ENCODE peak calls at places on chromosome 1, in nine cellular contexts. T, A, K, P, C, I, J, Q and N are unnamed samples. For H3K4me1, the result is how much of the 10 kb centered on the place peaks cover.

GRCh38 chr1:225881081-225882007 is 836 bp downstream of the TMEM63A start:
- DNase-seq in I (peak), P (peak), C (peak), K (peak), A (peak), J (peak), T (peak), Q (peak), N (no peak)

GRCh38 chr1:60898987-60899386 is 183.4 kb upstream of the NFIA start:
- DNase-seq in J (no peak), I (no peak), K (no peak), Q (no peak), T (no peak), A (no peak), C (no peak), P (no peak), N (no peak)

GRCh38 chr1:175757381-175758015 is 14.1 kb upstream of the TNR start:
- DNase-seq in J (no peak), C (no peak), I (peak), A (no peak), T (peak), P (no peak), Q (no peak), K (no peak), N (no peak)

GRCh38 chr1:55040083-55040952 is 970 bp downstream of the PCSK9 start:
- DNase-seq in J (no peak), A (no peak), Q (no peak), P (peak), C (no peak), T (peak), K (no peak), I (no peak), N (no peak)

GRCh38 chr1:6962956-6963915 is 178.0 kb downstream of the CAMTA1 start:
- DNase-seq in J (no peak), T (peak), C (peak), A (peak), K (peak), I (no peak), P (peak), Q (peak), N (no peak)

GRCh38 chr1:67648582-67649326 is 36.2 kb upstream of the GADD45A start:
- DNase-seq in T (no peak), C (no peak), Q (no peak), P (no peak), K (no peak), I (no peak), A (no peak), J (no peak), N (no peak)

GRCh38 chr1:222382171-222382570 is 165.7 kb downstream of the HHIPL2 start:
- DNase-seq in A (no peak), I (no peak), Q (no peak), K (no peak), J (no peak), T (no peak), C (no peak), P (no peak), N (no peak)

GRCh38 chr1:223531742-223532341 is 133.7 kb downstream of the CAPN8 start:
- DNase-seq in K (no peak), C (peak), I (peak), A (peak), Q (peak), J (peak), P (peak), T (peak), N (no peak)

GRCh38 chr1:235054466-235054865 is 74.2 kb downstream of the TOMM20 start:
- DNase-seq in T (no peak), I (no peak), K (no peak), P (no peak), J (no peak), Q (no peak), C (no peak), A (no peak), N (no peak)

GRCh38 chr1:91166106-91166712 is 144.4 kb upstream of the ZNF644 start:
- DNase-seq in T (peak), C (peak), I (peak), P (peak), J (no peak), A (no peak), Q (peak), K (no peak), N (no peak)

GRCh38 chr1:248196965-248197364 is at the start of gene OR2M3:
- DNase-seq in C (no peak), A (no peak), P (no peak), T (no peak), Q (no peak), I (no peak), K (no peak), J (no peak), N (no peak)

GRCh38 chr1:147072371-147073061 is 99.8 kb downstream of the PRKAB2 start:
- DNase-seq in A (no peak), K (no peak), P (peak), I (no peak), J (no peak), C (no peak), T (no peak), Q (no peak), N (no peak)

GRCh38 chr1:198880818-198881597 is 242.2 kb downstream of the PTPRC start:
- DNase-seq in Q (no peak), C (no peak), P (peak), J (no peak), I (peak), A (no peak), K (no peak), T (no peak), N (no peak)
- H3K4me3 ChIP-seq in Q (no peak), C (no peak), P (no peak), J (no peak), I (no peak), A (no peak), K (no peak), T (no peak), N (no peak)

GRCh38 chr1:111213412-111213811 is 13.0 kb upstream of the DENND2D start:
- DNase-seq in P (no peak), A (no peak), Q (peak), K (no peak), J (no peak), C (no peak), I (no peak), T (no peak), N (no peak)
- H3K27ac ChIP-seq in P (no peak), A (no peak), Q (no peak), K (no peak), J (no peak), C (no peak), I (no peak), T (no peak), N (no peak)

GRCh38 chr1:19390166-19390850 is 78.2 kb downstream of the SLC66A1 start:
- DNase-seq in P (no peak), Q (no peak), T (no peak), C (no peak), A (peak), I (no peak), K (no peak), J (no peak), N (no peak)
- H3K4me1 ChIP-seq in P (under half), Q (half or more), T (under half), C (half or more), A (under half), I (under half), K (under half), J (under half), N (half or more)

DNA sequence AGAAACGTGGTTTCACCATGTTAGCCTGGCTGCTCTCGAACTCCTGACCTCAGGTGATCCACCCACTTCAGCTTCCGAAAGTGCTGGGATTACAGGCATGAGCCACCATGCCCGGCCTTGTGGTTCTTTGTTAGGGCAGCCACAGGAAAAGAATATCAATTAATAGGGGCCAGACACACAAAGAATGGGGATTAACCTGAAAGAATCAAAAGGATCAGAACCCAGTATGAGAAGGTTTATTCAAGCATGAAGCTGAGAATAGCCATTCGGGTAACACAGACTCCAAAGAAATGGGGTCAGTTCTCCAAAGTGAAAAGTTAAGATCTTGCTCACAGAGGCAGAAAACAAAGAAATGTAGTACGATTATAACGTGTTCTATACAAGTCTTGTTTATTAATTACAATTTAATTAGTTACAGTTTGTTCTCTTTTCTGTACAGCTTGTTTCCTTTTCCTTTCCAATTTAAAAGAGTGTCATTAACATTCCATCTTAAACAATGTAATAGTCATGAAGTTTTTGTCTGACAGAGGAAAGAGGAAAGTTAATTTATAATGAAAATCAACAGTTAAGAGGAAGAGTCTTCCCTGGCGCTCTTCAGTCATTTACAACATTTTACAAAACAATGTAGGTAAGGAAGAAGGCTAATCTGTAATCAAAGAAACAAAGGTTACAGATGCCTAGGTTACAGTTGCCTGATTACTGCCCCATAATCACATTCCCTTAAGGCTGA is 51.3 kb upstream of the SLC45A1 start:
- DNase-seq in A (no peak), P (no peak), Q (no peak), J (no peak), K (no peak), C (no peak), T (no peak), I (no peak), N (no peak)
- H3K4me3 ChIP-seq in A (no peak), P (no peak), Q (no peak), J (no peak), K (no peak), C (no peak), T (no peak), I (no peak), N (no peak)

DNA sequence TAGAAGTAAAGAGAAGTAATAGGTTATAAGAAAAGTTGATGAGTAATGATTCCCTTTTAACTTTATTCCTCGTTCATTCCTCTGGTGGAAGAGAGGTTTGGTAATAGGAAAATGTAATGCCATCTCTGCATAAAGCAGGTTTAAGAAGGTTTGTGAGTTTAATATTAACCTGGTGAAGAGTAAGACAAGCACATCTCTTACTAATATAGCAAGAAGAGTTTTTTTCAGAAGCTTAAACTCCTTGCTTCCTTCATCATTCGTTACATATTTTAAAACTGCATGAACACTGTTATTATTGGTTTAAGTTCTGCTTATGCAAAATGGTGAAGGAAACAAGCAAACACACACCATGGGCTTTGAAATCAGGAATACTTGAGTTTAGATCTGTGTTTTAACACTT is 9.2 kb upstream of the PLA2G4A start:
- DNase-seq in T (no peak), P (no peak), A (no peak), J (no peak), K (no peak), I (no peak), Q (no peak), C (no peak), N (no peak)
- H3K27ac ChIP-seq in T (no peak), P (no peak), A (no peak), J (no peak), K (no peak), I (no peak), Q (no peak), C (no peak), N (no peak)

DNA sequence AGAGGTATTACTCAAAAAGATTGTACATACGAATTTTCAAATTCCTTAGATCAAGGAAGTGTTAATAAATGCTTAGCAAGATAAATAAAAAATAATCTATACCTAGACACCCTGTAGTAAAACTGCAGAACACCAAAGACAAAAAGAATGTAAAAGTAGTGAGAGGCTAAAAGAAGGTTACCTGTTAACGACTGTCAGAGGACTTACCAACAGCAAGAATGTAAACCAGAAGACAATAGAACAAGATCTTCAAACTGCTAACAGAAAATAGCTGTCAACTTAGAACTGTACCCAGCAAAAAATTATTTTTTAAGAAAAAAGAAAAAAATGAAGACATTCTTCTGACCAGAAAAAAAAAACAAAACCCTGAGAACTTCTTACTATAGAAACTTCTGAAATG is 51.2 kb downstream of the CD2 start:
- DNase-seq in Q (no peak), P (no peak), J (no peak), K (no peak), A (no peak), T (no peak), I (no peak), C (no peak), N (no peak)
- H3K4me1 ChIP-seq in Q (half or more), P (under half), J (under half), K (under half), A (under half), T (under half), I (under half), C (under half), N (under half)

GRCh38 chr1:25432749-25433388 is 2.2 kb downstream of the MACO1 start:
- DNase-seq in C (no peak), K (no peak), A (no peak), J (no peak), P (no peak), T (no peak), I (no peak), Q (no peak), N (no peak)

GRCh38 chr1:25433389-25434186 is 2.9 kb downstream of the MACO1 start:
- DNase-seq in Q (no peak), J (no peak), P (no peak), T (no peak), I (no peak), K (no peak), A (no peak), C (no peak), N (no peak)

GRCh38 chr1:25431495-25432363 is 1.0 kb downstream of the MACO1 start:
- DNase-seq in C (peak), P (no peak), A (peak), T (peak), Q (no peak), I (no peak), K (no peak), J (no peak), N (no peak)

GRCh38 chr1:25430666-25431494 is at the start of gene MACO1:
- DNase-seq in Q (peak), P (peak), I (peak), K (peak), T (peak), C (peak), A (peak), J (peak), N (peak)

GRCh38 chr1:25432364-25432719 is 1.6 kb downstream of the MACO1 start:
- DNase-seq in I (no peak), K (no peak), P (no peak), A (no peak), C (no peak), T (no peak), J (no peak), Q (no peak), N (no peak)
- H3K4me3 ChIP-seq in I (peak), K (no peak), P (peak), A (peak), C (peak), T (peak), J (no peak), Q (peak), N (peak)

GRCh38 chr1:8516793-8517556 is 199.1 kb downstream of the SLC45A1 start:
- DNase-seq in J (no peak), T (no peak), A (no peak), I (no peak), P (peak), Q (peak), C (no peak), K (no peak), N (no peak)

GRCh38 chr1:8517579-8518489 is 199.9 kb downstream of the SLC45A1 start:
- DNase-seq in Q (peak), J (no peak), P (peak), C (no peak), I (no peak), T (no peak), K (no peak), A (no peak), N (no peak)

GRCh38 chr1:8519167-8519566 is 201.3 kb downstream of the SLC45A1 start:
- DNase-seq in C (no peak), Q (no peak), I (no peak), J (no peak), A (no peak), K (no peak), T (no peak), P (no peak), N (no peak)

GRCh38 chr1:8518490-8518801 is 200.5 kb downstream of the SLC45A1 start:
- DNase-seq in K (no peak), I (no peak), A (no peak), J (no peak), C (no peak), P (no peak), Q (no peak), T (no peak), N (no peak)

DNA sequence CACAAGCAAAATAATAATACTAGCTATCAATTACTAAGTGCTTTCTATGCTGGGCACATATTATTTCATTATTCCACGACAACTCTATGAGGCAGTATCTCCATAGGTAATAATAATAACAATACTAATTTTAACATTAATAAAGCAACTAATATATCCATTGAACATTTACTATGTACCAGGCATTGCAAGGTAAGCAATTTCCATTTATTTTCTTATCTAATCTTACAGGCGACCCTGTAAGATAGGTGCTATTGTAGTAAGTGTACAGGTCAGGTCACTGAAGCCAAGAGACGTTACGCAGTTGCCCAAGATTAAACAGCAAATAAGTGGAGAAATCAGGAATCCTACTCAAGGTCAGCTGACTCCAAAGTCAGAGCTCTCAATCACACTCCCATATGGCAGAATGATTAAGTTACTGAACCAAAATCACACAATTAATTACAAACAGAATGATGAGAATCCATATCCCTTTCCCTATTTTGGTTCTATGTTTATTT is 198.4 kb downstream of the SLC45A1 start:
- DNase-seq in C (no peak), Q (no peak), A (no peak), J (no peak), K (no peak), I (no peak), T (no peak), P (no peak), N (no peak)
- H3K27ac ChIP-seq in C (peak), Q (no peak), A (no peak), J (peak), K (no peak), I (no peak), T (no peak), P (peak), N (no peak)